ENCODE peak calls at places on chromosomes 13 and 19, in four cellular contexts. N, L, E and O are unnamed samples. For H3K36me3 and H3K27me3, the result is how much of the 10 kb centered on the place peaks cover.

GRCh38 chr13:31476266-31476665 is 263.1 kb upstream of the RXFP2 start:
- DNase-seq in L (no peak), N (no peak), E (peak), O (no peak)

GRCh38 chr13:38566526-38566925 is 120.4 kb upstream of the FREM2 start:
- DNase-seq in E (no peak), N (no peak), L (no peak), O (no peak)

GRCh38 chr19:16867211-16867610 is 21.6 kb upstream of the F2RL3 start:
- DNase-seq in E (no peak), N (no peak), L (no peak), O (no peak)

GRCh38 chr19:30001794-30002193 is 59.8 kb downstream of the URI1 start:
- DNase-seq in L (no peak), N (no peak), E (peak), O (no peak)

GRCh38 chr13:74039667-74040066 is 94.5 kb downstream of the KLF12 start:
- DNase-seq in E (no peak), L (no peak), N (no peak), O (no peak)

GRCh38 chr19:48623556-48624066 is 4.3 kb downstream of the SPHK2 start:
- DNase-seq in N (peak), L (no peak), E (no peak), O (no peak)

GRCh38 chr19:7799640-7800355 is 30.2 kb upstream of the EVI5L start:
- DNase-seq in E (peak), N (peak), L (peak), O (peak)

GRCh38 chr13:101795025-101795424 is 342.6 kb downstream of the ITGBL1 start:
- DNase-seq in E (no peak), L (no peak), N (no peak), O (no peak)

GRCh38 chr13:31699650-31700049 is 39.7 kb upstream of the RXFP2 start:
- DNase-seq in N (peak), L (no peak), E (no peak), O (no peak)

GRCh38 chr19:44603201-44603945 is 10.0 kb upstream of the IGSF23 start:
- DNase-seq in N (no peak), E (peak), L (no peak), O (no peak)

GRCh38 chr13:80164451-80164850 is 176.5 kb downstream of the SPRY2 start:
- DNase-seq in E (no peak), L (no peak), N (no peak), O (no peak)

GRCh38 chr19:38425810-38426466 is at the start of gene RASGRP4:
- DNase-seq in N (peak), L (peak), E (no peak), O (peak)

GRCh38 chr19:19417618-19418270 is 12.3 kb downstream of the GATAD2A start:
- DNase-seq in L (no peak), E (no peak), N (no peak), O (no peak)

GRCh38 chr13:97809576-97809975 is 143.9 kb upstream of the IPO5 start:
- DNase-seq in E (peak), N (no peak), L (no peak), O (no peak)

GRCh38 chr13:36981156-36981743 is 17.9 kb downstream of the ALG5 start:
- DNase-seq in E (peak), N (peak), L (no peak), O (no peak)

GRCh38 chr13:51007216-51007615 is 97.6 kb downstream of the RNASEH2B start:
- DNase-seq in E (no peak), L (no peak), N (no peak), O (no peak)

GRCh38 chr13:85798999-85799646 is at the start of gene SLITRK6:
- DNase-seq in N (peak), L (no peak), E (peak), O (no peak)

GRCh38 chr13:48938308-48938943 is 37.3 kb upstream of the FNDC3A start:
- DNase-seq in E (no peak), N (no peak), L (no peak), O (no peak)

GRCh38 chr19:6610934-6611370 is 20.0 kb upstream of the CD70 start:
- DNase-seq in N (no peak), E (peak), L (no peak), O (no peak)

GRCh38 chr13:72643339-72643989 is 84.0 kb downstream of the MZT1 start:
- DNase-seq in N (peak), E (peak), L (peak), O (no peak)

GRCh38 chr13:30255696-30256095 is 51.7 kb downstream of the KATNAL1 start:
- DNase-seq in L (no peak), N (no peak), E (peak), O (no peak)

GRCh38 chr19:20503536-20503935 is 62.0 kb downstream of the ZNF737 start:
- DNase-seq in L (no peak), E (peak), N (no peak), O (no peak)

GRCh38 chr19:43616954-43617353 is 2.5 kb downstream of the ZNF428 start:
- DNase-seq in L (no peak), E (no peak), N (no peak), O (no peak)

GRCh38 chr19:10321417-10321797 is 5.6 kb upstream of the FDX2 start:
- DNase-seq in N (peak), L (no peak), E (no peak), O (no peak)

GRCh38 chr13:90205081-90205480 is 1142.4 kb upstream of the MIR17HG start:
- DNase-seq in N (no peak), E (no peak), L (no peak), O (no peak)

DNA sequence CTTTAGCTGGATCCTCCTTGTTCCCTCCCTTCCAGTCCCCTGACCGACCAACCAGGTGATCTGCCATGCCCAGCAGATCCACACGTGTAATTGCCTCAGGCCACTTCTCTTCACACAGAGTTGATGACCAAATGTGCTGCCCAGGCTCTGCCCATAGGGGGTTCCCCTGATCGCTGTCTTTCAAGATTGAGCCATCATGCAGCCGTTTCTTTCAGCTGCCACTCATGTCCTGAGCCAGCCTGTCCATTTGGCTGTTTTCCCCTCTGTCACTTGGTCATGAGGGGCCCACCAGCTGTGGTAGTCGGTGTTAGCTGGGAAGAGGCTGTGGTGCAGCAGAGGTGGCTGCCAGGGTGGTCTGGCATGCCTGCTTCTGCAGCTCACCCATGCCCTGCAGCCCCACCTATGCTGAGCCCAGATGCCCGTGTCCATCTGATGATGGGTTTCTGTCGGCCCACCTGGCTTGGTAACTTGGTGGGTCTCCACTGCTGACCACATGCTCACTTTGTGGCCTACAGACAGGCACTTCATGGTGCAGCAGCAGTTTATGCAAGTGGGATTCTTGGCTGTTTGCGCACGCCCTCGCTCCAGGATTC is 35.6 kb upstream of the GPR183 start:
- DNase-seq in N (no peak), L (no peak), E (no peak), O (no peak)
- H3K36me3 ChIP-seq in N (under half), L (half or more), E (under half), O (under half)

GRCh38 chr19:1324249-1324791 is 38.6 kb downstream of the EFNA2 start:
- DNase-seq in L (no peak), E (no peak), N (peak), O (no peak)
- H3K27me3 ChIP-seq in L (half or more), E (under half), N (under half), O (under half)

DNA sequence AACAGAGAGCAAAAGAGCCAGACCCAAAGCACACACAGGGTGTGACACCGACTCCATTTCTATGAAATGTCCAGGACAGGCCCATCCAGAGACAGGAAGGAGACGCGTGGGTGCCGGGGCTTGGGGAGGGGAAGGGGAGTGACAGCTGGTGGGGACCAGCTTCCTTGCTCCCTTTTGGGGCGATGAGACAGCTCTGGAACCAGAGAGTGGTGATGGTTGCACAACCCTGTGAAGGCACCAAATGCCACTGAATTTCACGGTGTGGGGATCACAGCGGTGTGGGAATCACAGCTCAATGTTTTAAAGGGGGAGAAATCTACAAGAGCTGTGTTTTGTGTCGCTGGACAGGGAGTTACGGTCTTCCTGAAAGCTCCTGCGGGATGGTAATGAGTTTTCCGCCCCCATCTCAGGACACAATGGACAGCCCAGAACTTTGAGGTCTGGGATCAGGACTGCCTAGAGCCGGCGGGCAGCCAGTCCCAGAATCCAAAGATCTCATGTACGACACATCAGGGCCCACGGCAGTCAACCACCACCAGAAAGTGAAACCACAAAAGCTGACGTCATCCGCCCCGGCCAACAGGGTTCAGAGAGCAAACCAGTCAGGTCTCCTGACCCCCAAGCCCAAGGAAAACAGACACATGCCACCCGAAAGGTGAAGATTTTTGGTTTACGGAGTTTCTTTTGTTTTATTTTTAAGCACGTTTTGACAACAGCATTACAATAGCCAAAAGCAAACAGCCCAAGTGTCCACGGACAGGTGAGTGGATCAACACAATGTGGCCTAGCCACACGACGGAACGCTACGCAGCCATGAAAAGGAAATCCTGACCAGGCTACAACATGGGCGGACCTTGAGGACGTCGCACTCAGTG is 7.3 kb downstream of the SGTA start:
- DNase-seq in N (no peak), E (peak), L (peak), O (peak)
- H3K4me3 ChIP-seq in N (no peak), E (no peak), L (no peak), O (peak)

DNA sequence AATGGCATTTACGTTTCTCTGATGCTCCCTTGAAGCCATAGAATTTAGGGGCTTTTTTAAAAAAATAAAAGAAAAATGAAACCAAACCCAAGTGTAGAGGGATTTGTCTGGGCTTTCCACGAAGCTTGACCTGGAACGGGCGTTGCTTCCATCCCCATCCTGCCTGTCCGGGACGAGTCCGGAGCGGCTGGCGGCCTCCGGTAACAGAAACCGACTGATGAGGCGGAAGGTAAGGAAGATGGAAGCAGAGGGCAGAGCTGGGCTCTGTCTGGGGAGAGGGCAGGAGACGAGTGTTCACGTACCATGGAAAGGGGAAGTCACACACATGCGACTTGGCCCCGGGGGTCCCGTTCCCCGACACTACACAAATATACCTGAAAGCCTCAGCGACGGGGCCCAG is 34.3 kb downstream of the BTBD2 start:
- DNase-seq in E (no peak), L (no peak), N (no peak), O (no peak)
- H3K36me3 ChIP-seq in E (under half), L (half or more), N (under half), O (under half)

DNA sequence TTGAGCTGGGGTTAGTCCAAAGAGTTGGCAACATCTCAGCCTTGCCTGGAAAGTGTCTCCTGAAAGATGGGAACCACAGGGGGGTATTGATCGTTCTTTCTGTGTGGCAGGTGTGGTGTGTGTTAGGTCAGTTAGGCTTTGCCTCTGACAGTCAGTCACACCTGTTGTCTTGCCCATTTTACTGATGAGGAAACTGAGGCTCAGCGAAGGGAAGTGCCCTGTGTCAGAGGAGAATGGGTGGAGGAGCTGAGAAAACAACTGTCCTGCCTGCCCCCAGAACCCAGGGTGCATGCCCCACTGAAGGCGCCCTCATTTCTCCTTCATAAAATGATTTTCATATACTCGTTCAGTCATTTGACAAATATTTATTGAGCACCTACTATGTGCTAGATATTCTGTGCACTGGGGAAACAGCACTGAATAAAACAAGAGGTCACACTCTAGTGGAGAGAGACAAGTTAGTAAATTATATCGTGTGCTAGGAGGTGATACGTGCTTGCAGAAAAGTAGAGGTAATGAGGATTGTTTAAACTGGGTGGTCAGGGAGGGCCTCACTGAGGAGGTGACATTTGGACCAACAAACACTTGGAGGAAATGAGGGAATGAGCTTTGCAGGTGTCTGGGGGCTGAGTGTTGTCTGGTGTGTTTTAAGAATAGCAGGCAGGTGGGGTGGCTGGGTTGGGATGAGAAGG is 1.6 kb downstream of the FXYD5 start:
- DNase-seq in L (no peak), N (no peak), E (no peak), O (no peak)
- H3K27me3 ChIP-seq in L (under half), N (under half), E (under half), O (under half)

GRCh38 chr19:47240561-47240960 is 9.6 kb upstream of the BBC3 start:
- DNase-seq in L (no peak), E (no peak), N (no peak), O (no peak)

GRCh38 chr19:47239152-47239551 is 8.2 kb upstream of the BBC3 start:
- DNase-seq in E (no peak), N (no peak), L (no peak), O (no peak)

GRCh38 chr19:47240996-47241918 is 10.3 kb upstream of the BBC3 start:
- DNase-seq in E (peak), L (peak), N (peak), O (no peak)

GRCh38 chr19:47241919-47242644 is 11.1 kb upstream of the BBC3 start:
- DNase-seq in L (no peak), N (no peak), E (peak), O (no peak)

DNA sequence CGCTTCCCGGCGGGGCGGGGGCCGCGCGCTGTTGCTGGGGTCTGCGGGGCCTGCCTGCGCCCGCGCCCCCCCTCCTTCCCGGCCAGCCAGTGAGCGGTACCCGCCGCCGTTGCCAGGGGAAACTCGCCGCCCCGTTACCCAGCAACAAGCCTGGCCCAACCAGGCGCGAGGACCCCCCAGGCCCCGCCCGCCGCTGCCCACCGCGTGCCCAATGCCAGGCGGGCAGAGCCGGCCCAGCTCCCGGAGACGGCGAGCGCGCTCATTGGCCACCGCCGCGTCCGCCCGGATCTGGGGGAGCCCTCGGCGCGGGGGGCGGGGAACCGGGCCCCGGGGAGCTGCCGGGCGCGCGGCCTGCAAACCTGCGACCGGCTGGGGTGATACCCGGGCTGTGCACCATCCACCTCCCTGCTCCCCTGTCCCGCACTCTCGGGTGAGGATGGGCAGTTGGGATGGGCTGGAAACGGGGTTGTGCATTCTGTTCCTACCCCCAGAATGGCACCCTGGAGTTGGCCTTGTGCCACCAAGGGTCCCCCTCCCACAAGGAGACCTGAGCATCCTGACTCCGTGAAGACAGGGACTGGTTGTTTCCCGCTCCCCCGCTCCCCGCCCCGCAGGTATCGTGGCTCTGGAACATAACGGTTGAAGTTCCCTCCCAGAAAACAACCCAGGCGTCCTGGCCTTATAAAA is 8.8 kb upstream of the BBC3 start:
- DNase-seq in L (no peak), N (peak), E (peak), O (no peak)
- H3K4me3 ChIP-seq in L (no peak), N (peak), E (no peak), O (no peak)

DNA sequence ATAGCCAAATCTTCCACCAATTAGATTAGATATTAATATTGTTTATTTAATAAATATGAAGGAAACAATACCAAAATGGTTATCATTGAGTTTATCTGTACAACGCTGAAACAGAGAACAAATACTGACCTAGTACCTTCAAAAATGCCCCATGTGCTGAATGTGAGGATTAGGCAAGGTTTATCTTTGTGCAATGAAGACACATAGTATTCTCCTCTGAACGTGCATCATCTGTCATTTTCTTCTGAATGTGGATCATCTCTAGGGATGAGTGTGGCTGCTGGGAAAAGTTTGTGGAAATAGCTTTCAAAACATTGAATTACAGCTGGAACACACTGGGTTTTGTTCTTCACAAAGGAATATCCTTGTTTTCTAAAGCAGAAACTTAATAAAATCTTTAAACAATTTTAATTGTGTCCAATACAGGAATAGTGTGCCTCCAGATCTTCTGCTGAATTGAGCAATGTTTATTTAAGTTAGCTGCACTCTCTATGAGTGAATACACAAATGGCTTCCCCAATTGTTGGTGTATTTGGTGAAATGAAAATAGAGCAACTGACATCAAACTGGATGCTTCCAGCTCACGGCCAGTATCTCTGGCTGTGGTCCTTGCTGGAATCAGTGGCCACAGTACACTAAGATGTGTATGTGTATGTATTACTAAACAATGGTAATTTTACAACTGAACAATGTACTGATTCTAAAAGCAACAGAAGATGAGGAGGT is 6.7 kb downstream of the COL4A1 start:
- DNase-seq in L (no peak), E (peak), N (no peak), O (no peak)
- H3K36me3 ChIP-seq in L (under half), E (under half), N (under half), O (under half)

DNA sequence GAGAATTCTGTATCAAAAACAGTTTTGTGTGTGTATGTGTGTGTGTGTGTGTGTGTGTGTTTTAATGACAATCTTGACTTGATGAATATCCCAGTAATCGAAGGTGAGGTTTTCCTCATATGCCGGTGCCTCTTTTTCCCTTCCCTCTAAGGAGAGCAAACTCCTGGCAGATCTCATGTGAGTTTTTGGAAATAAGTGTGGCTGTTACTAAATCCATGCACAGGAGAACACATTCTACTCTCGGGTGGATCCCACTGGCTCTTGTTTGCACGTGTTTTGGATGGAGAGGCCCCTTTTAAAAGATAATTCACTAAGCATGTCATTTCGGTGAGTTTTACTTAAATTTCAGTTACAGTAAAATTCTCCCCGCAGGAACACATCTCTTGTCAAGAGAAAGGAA is 28.9 kb upstream of the CEBPG start:
- DNase-seq in L (no peak), N (no peak), E (no peak), O (no peak)
- H3K27me3 ChIP-seq in L (under half), N (under half), E (under half), O (under half)